ENCODE peak calls at places on chromosomes 12 and 14, in four cellular contexts. D, A, G and F are unnamed samples.
A peak's percentile ranks its signal among the peaks of the same experiment; 100 is the strongest.

GRCh38 chr12:5258498-5258897 is 173.4 kb upstream of the NTF3 start:
- DNase-seq in A (no peak), G (no peak), D (peak; percentile 81), F (no peak)

GRCh38 chr12:88448337-88448944 is 131.8 kb downstream of the KITLG start:
- DNase-seq in A (no peak), G (no peak), D (no peak), F (no peak)

GRCh38 chr12:114679942-114680341 is 4.0 kb downstream of the TBX3 start:
- DNase-seq in A (no peak), G (no peak), D (no peak), F (no peak)

GRCh38 chr12:11869406-11869805 is 201.3 kb upstream of the BCL2L14 start:
- DNase-seq in D (no peak), A (no peak), G (no peak), F (no peak)

GRCh38 chr14:61003571-61003970 is 22.5 kb downstream of the SLC38A6 start:
- DNase-seq in A (no peak), D (peak; percentile 32), G (no peak), F (no peak)

GRCh38 chr12:120229583-120230325 is 28.8 kb upstream of the RPLP0 start:
- DNase-seq in D (no peak), G (peak; percentile 26), A (no peak), F (no peak)

GRCh38 chr12:109719123-109720022 is 5.7 kb downstream of the FAM222A start:
- DNase-seq in D (no peak), A (no peak), G (no peak), F (no peak)

GRCh38 chr14:93984987-93985410 is 8.6 kb upstream of the ASB2 start:
- DNase-seq in A (peak; percentile 48), G (peak; percentile 50), D (peak; percentile 96), F (no peak)

DNA sequence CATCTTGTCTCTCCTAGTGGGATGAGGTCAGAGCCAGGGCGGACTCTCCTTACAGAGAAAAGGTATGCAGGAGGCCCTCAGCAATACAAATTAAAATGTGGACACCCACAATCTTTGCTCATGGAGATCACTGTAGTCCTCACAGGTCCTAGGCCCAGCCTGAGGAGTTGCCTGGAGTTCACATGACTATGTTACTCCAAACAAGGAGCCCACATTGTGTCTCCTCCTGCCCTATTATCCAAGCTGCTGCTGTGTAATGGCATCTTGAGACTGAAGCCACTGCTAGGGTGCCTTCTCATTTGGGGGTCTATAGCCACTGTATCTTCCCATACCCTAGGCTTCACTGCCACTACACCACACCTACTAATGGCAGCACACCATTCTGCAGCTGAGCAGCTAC is 11.0 kb downstream of the OR4K1 start:
- DNase-seq in A (no peak), G (no peak), D (no peak), F (no peak)
- H3K9me3 ChIP-seq in A (no peaks in the 10 kb centered on the region), G (no peaks in the 10 kb centered on the region), D (peaks cover 7% of the 10 kb centered on the region), F (peaks cover 14% of the 10 kb centered on the region)

DNA sequence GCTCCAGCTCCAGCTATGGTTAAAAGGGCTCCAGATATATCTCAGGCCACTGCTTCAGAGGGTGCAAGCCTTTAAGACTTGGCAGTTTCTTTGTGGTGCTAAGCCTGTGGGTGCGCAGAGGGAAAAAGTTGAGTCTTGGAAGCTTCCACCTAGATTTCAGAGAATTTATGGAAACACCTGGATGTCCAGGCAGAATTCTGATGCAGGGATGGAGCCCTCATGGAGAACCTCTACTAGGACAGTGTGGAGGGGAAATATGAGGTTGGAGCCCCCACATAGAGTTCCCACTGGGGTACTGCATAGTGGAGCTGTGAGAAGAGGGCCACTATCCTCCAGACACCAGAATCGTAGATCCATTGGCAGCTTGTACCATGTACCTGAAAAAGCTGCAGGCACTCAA is 69.9 kb downstream of the SDR9C7 start:
- DNase-seq in G (no peak), A (no peak), D (no peak), F (no peak)
- H3K4me3 ChIP-seq in G (no peak overlapping the region), A (no peak overlapping the region), D (no peak overlapping the region), F (no peak overlapping the region)

DNA sequence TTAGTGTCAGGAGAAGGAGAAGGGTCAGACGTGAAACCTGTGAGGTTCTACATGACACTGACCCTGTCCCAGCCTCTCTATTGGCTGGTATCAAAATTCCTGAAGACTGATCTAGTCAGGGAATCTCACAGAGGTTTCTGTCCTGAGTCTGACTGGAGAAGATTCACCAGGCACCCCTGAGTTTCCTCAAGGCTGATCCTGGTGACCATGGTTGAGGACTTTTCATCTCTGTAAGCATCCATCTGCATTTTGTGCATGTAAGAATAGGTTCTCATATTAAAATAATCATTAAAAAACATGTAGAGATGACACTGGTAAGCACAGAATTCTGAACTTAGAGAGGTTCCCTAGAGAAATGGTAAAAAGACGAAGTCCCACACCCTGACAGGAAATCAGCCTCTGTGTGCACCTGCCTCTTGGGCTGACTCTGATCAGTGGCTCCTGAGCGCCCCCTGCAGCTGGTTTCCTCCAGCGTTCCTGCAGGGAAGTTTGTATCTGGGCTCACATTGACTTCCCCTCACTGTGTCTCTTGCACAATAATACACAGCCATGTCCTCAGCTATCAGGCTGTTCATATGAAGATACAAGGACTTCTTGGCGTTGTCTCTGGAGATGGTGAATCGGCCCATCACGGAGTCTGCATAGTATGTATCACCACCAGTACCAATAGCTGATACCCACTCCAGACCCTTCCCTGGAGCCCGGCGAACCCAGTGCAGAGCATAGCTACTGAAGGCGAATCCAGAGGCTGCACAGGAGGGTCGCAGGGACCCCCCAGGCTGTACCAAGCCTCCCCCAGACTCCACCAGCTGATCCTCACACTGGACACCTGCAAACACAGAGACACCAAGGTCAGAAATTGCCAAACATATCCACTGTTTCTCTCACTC is 991.9 kb downstream of the TMEM121 start:
- DNase-seq in A (peak; percentile 82), D (no peak), G (no peak), F (no peak)
- H3K9me3 ChIP-seq in A (no peaks in the 10 kb centered on the region), D (peaks cover 6% of the 10 kb centered on the region), G (no peaks in the 10 kb centered on the region), F (peaks cover 8% of the 10 kb centered on the region)

GRCh38 chr12:124296916-124297351 is 2.0 kb downstream of the RFLNA start:
- DNase-seq in A (no peak), D (no peak), G (no peak), F (no peak)
- H3K4me3 ChIP-seq in A (no peak overlapping the region), D (peak overlapping the region; percentile 48), G (no peak overlapping the region), F (no peak overlapping the region)

DNA sequence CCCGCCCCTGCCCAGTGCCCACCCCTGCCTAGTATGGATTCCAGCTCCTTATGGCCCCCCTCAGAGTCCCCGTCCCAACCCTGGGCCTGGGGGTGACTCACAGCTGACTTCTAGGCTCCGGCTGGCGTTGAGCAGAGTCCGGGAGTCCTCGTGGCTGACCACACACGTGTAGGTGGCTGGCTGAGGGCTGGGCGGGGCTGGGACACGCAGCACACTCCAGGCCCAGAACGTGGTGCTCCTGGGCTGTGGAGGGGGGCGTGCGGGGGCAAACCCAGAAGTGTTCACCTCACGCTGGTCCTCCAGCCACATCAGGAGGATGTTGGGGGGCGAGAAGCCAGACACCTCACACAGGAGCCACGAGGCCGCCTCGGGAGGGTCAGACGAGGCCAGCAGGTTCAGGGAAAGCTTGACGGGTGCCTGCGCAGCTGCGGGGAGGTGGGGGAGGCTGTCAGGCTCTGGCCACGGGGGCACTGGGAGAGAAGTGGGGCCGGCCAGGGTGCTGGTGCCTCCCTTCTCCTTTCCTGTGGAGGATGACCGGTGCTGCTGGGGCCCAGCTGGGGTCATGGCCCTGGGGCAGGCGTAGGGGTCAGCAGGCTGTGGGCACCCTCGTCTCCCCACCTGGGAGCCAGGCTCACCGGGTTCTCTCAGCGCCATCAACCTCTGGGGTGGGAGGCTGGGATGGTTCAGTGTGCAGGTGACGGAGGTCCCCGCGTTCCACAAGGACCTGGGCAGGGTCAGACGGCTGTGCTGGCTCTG is 314.1 kb downstream of the TMEM121 start:
- DNase-seq in G (no peak), A (no peak), D (no peak), F (no peak)
- H3K9me3 ChIP-seq in G (no peaks in the 10 kb centered on the region), A (no peaks in the 10 kb centered on the region), D (peaks cover 28% of the 10 kb centered on the region), F (peaks cover 58% of the 10 kb centered on the region)

DNA sequence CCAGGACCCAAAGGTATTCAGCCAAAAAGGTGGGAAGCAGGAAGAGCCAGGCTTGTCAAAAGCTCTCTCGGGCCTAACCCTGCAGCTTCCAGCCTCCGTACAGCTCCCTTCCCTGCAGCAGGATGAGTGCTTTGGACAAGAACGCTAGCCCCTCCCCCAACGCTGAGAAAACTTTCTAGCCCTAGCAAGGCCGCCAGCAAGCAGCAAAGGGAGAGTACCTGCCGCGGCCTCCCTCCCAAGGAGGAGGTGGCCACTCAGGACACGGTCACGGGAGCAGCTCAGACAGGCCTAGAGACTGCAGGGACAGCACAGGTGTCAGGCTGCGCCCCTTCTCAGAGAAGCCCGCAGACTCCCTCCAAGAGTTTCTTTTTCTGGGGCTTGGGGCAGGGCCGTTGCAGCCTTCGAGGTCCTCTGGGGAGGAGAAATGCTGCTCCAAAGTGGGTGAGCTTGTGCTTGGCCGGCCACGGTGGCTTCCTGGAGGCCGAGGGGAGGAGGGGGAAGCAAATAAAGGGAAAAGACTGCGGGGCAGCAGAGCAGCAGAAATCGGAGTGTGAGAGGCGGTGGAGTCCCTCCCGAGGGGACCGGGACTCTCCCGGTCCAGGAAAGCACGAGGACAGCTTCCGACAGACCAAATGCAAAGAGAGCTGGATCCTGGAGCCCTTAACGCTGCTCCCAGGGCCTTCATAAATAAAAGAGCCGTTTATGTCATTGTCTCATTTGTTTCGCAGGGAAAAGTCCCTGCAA is 4.0 kb upstream of the PNMA1 start:
- DNase-seq in G (no peak), D (no peak), A (peak; percentile 60), F (no peak)
- H3K4me3 ChIP-seq in G (peak overlapping the region; percentile 18), D (no peak overlapping the region), A (peak overlapping the region; percentile 16), F (peak overlapping the region; percentile 54)

GRCh38 chr14:104216457-104216856 is 78.1 kb downstream of the KIF26A start:
- DNase-seq in G (no peak), A (peak; percentile 38), D (no peak), F (no peak)
- H3K9me3 ChIP-seq in G (no peaks in the 10 kb centered on the region), A (no peaks in the 10 kb centered on the region), D (no peaks in the 10 kb centered on the region), F (no peaks in the 10 kb centered on the region)

GRCh38 chr12:51390457-51391046 is 654 bp downstream of the GALNT6 start:
- DNase-seq in A (no peak), G (no peak), D (no peak), F (no peak)

GRCh38 chr12:51391047-51391837 is at the start of gene GALNT6:
- DNase-seq in A (peak; percentile 65), G (peak; percentile 20), D (no peak), F (peak; percentile 55)

GRCh38 chr12:51393676-51394545 is 2.7 kb upstream of the GALNT6 start:
- DNase-seq in D (peak; percentile 93), G (peak; percentile 20), A (no peak), F (no peak)

GRCh38 chr12:51395283-51396230 is 4.4 kb upstream of the GALNT6 start:
- DNase-seq in G (no peak), A (no peak), D (no peak), F (no peak)

DNA sequence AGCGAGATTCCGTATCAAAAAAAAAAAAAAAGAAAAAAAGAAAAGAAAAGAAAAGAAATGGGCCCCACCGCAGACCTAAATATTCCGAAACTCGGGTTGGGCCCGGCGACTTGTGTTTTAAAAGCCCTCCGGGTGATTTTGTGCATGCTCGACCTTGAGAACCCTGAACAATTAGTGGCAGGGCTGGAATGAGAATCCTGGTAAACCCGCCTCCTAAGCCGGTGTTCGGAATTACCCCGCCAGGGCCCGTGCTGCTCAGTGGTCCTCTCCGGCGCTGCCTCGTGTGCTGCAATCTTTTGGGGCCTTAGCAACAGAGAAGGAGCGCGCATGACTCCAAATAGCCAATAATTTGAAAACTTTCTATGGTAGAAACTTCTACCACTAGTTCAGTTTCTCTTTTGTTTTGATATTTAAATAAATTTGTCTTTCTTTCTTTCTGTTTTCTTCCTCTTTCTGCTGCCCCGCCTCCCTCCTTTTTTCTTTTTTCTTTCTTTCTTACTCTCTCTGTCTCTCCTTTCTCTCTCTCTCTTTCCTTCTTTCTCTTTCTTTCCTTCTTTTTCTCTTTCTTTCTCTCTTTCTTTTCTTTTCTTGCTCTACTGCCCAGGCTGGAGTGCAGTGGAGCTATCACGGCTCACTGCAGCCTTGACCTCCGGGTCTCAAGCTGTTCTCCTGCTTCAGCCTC is 1.5 kb upstream of the GALNT6 start:
- DNase-seq in G (no peak), D (peak; percentile 39), A (no peak), F (no peak)
- H3K4me3 ChIP-seq in G (peak overlapping the region; percentile 56), D (peak overlapping the region; percentile 22), A (peak overlapping the region; percentile 33), F (peak overlapping the region; percentile 79)